ENCODE peak calls at places on chromosome 9, in four cellular contexts. Y, G, U and H are unnamed samples. For H3K27me3, the result is how much of the 10 kb centered on the place peaks cover.

GRCh38 chr9:93187047-93187446 is 3.1 kb downstream of the WNK2 start:
- DNase-seq in Y (no peak), G (no peak), U (no peak), H (no peak)

GRCh38 chr9:121889990-121890563 is 203.0 kb downstream of the TTLL11 start:
- DNase-seq in G (peak), U (no peak), Y (no peak), H (no peak)

GRCh38 chr9:95494416-95495371 is 22.1 kb downstream of the PTCH1 start:
- DNase-seq in G (no peak), U (peak), Y (peak), H (no peak)

GRCh38 chr9:131361202-131361833 is 32.6 kb upstream of the PRRC2B start:
- DNase-seq in U (peak), Y (no peak), G (no peak), H (peak)

GRCh38 chr9:129333961-129334743 is 156.1 kb upstream of the IER5L start:
- DNase-seq in Y (peak), U (peak), G (peak), H (peak)

GRCh38 chr9:138072161-138072842 is 194.7 kb downstream of the CACNA1B start:
- DNase-seq in G (no peak), U (no peak), Y (peak), H (no peak)

GRCh38 chr9:117725426-117725887 is 21.3 kb downstream of the TLR4 start:
- DNase-seq in Y (no peak), G (no peak), U (no peak), H (no peak)

GRCh38 chr9:115328228-115328627 is 210.3 kb upstream of the TNC start:
- DNase-seq in Y (no peak), G (peak), U (no peak), H (no peak)

GRCh38 chr9:6925841-6926240 is 168.1 kb downstream of the KDM4C start:
- DNase-seq in U (no peak), G (no peak), Y (no peak), H (no peak)

GRCh38 chr9:99827244-99827643 is 5.6 kb downstream of the NR4A3 start:
- DNase-seq in U (no peak), Y (no peak), G (no peak), H (no peak)

GRCh38 chr9:126275386-126276001 is 51.1 kb upstream of the MVB12B start:
- DNase-seq in Y (peak), U (no peak), G (peak), H (no peak)

GRCh38 chr9:115106642-115107041 is 11.3 kb downstream of the TNC start:
- DNase-seq in Y (no peak), U (no peak), G (peak), H (no peak)

GRCh38 chr9:89536618-89537017 is 38.7 kb upstream of the SEMA4D start:
- DNase-seq in G (no peak), Y (no peak), U (no peak), H (no peak)

GRCh38 chr9:131487621-131488031 is 15.1 kb upstream of the POMT1 start:
- DNase-seq in Y (no peak), U (no peak), G (no peak), H (no peak)

GRCh38 chr9:13791816-13792215 is 512.3 kb upstream of the MPDZ start:
- DNase-seq in Y (peak), U (no peak), G (no peak), H (no peak)

GRCh38 chr9:128684325-128685021 is 4.5 kb upstream of the SET start:
- DNase-seq in U (peak), Y (peak), G (peak), H (peak)

GRCh38 chr9:112552229-112553050 is 65.8 kb downstream of the KIAA1958 start:
- DNase-seq in U (no peak), Y (no peak), G (no peak), H (no peak)

GRCh38 chr9:68540712-68541535 is at the start of gene TMEM252:
- DNase-seq in U (no peak), G (no peak), Y (no peak), H (no peak)

GRCh38 chr9:36864491-36865410 is 169.3 kb downstream of the PAX5 start:
- DNase-seq in Y (peak), U (no peak), G (no peak), H (no peak)

DNA sequence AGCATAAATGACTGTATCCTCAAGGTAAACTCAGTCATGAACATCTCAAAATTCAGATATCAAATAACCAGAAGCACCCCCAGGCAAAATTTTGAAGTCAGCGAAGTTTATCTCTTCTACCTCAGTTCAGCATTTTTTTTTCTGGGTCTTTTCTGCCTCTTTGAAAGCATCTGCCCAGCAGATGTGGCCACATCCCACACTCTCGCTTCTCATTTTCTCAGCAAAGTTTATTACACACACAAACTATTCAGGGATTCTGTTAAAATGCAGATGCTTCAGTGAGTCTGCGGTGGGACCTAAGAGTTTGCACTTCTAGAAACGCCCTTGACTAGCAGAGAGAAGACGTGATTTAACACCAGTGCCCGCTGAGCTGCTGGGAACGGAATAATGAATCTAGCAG is 19.4 kb downstream of the RASEF start:
- DNase-seq in Y (no peak), U (no peak), G (no peak), H (no peak)
- TF ChIP-seq CTCF in Y (no peak), U (no peak), G (no peak), H (no peak)

GRCh38 chr9:135619599-135619886 is 19.8 kb downstream of the GLT6D1 start:
- DNase-seq in G (no peak), U (no peak), Y (no peak), H (no peak)
- H3K27me3 ChIP-seq in G (under half), U (under half), Y (under half), H (under half)

GRCh38 chr9:90641090-90641489 is 1.5 kb downstream of the DIRAS2 start:
- DNase-seq in U (no peak), Y (no peak), G (no peak), H (no peak)

GRCh38 chr9:90645721-90646120 is 3.1 kb upstream of the DIRAS2 start:
- DNase-seq in Y (no peak), G (no peak), U (no peak), H (no peak)

GRCh38 chr9:90647843-90648242 is 5.2 kb upstream of the DIRAS2 start:
- DNase-seq in G (no peak), U (no peak), Y (no peak), H (no peak)

GRCh38 chr9:90641868-90642558 is 611 bp downstream of the DIRAS2 start:
- DNase-seq in Y (peak), U (no peak), G (no peak), H (no peak)

GRCh38 chr9:90642570-90643539 is at the start of gene DIRAS2:
- DNase-seq in U (peak), Y (peak), G (peak), H (peak)
- TF ChIP-seq CTCF in U (peak), Y (peak), G (peak), H (peak)

GRCh38 chr9:1049641-1050040 is 516 bp upstream of the DMRT2 start:
- DNase-seq in G (no peak), U (no peak), Y (no peak), H (no peak)
- H3K27me3 ChIP-seq in G (half or more), U (half or more), Y (half or more), H (half or more)